ENCODE peak calls at places on chromosomes 5 and 9, in eight cellular contexts. One of them, this sample, is unnamed.

GRCh38 chr9:75239176-75239575 is 150.9 kb downstream of the OSTF1 start:
- DNase-seq in A673: peak
- DNase-seq in A549: peak
- DNase-seq in astrocyte: peak
- DNase-seq in transverse colon: no peak
- DNase-seq in GM12865: no peak
- DNase-seq in choroid plexus epithelial cell: peak
- DNase-seq in psoas muscle: no peak
- DNase-seq in this sample: peak

GRCh38 chr5:112885001-112885400 is 23.9 kb downstream of the SRP19 start:
- DNase-seq in GM12865: no peak
- DNase-seq in A549: no peak
- DNase-seq in psoas muscle: no peak
- DNase-seq in transverse colon: no peak
- DNase-seq in astrocyte: no peak
- DNase-seq in A673: no peak
- DNase-seq in choroid plexus epithelial cell: no peak
- DNase-seq in this sample: no peak

GRCh38 chr9:16026886-16027285 is 474.0 kb downstream of the CCDC171 start:
- DNase-seq in A673: no peak
- DNase-seq in transverse colon: no peak
- DNase-seq in astrocyte: peak
- DNase-seq in psoas muscle: no peak
- DNase-seq in GM12865: no peak
- DNase-seq in choroid plexus epithelial cell: no peak
- DNase-seq in A549: no peak
- DNase-seq in this sample: no peak

GRCh38 chr9:123455187-123455586 is 99.2 kb downstream of the CRB2 start:
- DNase-seq in A549: no peak
- DNase-seq in A673: no peak
- DNase-seq in astrocyte: no peak
- DNase-seq in psoas muscle: no peak
- DNase-seq in GM12865: no peak
- DNase-seq in transverse colon: peak
- DNase-seq in choroid plexus epithelial cell: no peak
- DNase-seq in this sample: no peak

GRCh38 chr9:38367898-38368297 is 24.6 kb upstream of the ALDH1B1 start:
- DNase-seq in GM12865: no peak
- DNase-seq in A673: no peak
- DNase-seq in astrocyte: no peak
- DNase-seq in A549: no peak
- DNase-seq in transverse colon: no peak
- DNase-seq in psoas muscle: no peak
- DNase-seq in choroid plexus epithelial cell: no peak
- DNase-seq in this sample: no peak

GRCh38 chr5:93593476-93594060 is 10.5 kb downstream of the NR2F1 start:
- DNase-seq in transverse colon: no peak
- DNase-seq in astrocyte: no peak
- DNase-seq in choroid plexus epithelial cell: peak
- DNase-seq in psoas muscle: no peak
- DNase-seq in GM12865: no peak
- DNase-seq in A549: no peak
- DNase-seq in A673: no peak
- DNase-seq in this sample: no peak

GRCh38 chr5:488744-489688 is 35.2 kb downstream of the SLC9A3 start:
- DNase-seq in choroid plexus epithelial cell: no peak
- DNase-seq in transverse colon: no peak
- DNase-seq in GM12865: no peak
- DNase-seq in astrocyte: no peak
- DNase-seq in psoas muscle: no peak
- DNase-seq in A549: no peak
- DNase-seq in A673: no peak
- DNase-seq in this sample: no peak

GRCh38 chr5:55232985-55233928 is at the start of gene CCNO:
- DNase-seq in A549: peak
- DNase-seq in psoas muscle: peak
- DNase-seq in choroid plexus epithelial cell: peak
- DNase-seq in GM12865: peak
- DNase-seq in transverse colon: peak
- DNase-seq in astrocyte: peak
- DNase-seq in A673: peak
- DNase-seq in this sample: no peak

GRCh38 chr9:5326893-5327548 is 12.7 kb downstream of the RLN1 start:
- DNase-seq in A549: no peak
- DNase-seq in astrocyte: no peak
- DNase-seq in A673: no peak
- DNase-seq in choroid plexus epithelial cell: peak
- DNase-seq in transverse colon: no peak
- DNase-seq in psoas muscle: no peak
- DNase-seq in GM12865: no peak
- DNase-seq in this sample: no peak

GRCh38 chr9:4026925-4027324 is 272.9 kb downstream of the GLIS3 start:
- DNase-seq in psoas muscle: no peak
- DNase-seq in A549: no peak
- DNase-seq in GM12865: no peak
- DNase-seq in A673: no peak
- DNase-seq in astrocyte: no peak
- DNase-seq in choroid plexus epithelial cell: no peak
- DNase-seq in transverse colon: no peak
- DNase-seq in this sample: no peak

GRCh38 chr9:79611091-79611614 is 39.4 kb downstream of the TLE4 start:
- DNase-seq in A549: no peak
- DNase-seq in transverse colon: no peak
- DNase-seq in psoas muscle: no peak
- DNase-seq in GM12865: peak
- DNase-seq in choroid plexus epithelial cell: peak
- DNase-seq in A673: peak
- DNase-seq in astrocyte: peak
- DNase-seq in this sample: peak

GRCh38 chr9:95725045-95725444 is 150.4 kb upstream of the ERCC6L2 start:
- DNase-seq in astrocyte: no peak
- DNase-seq in A673: no peak
- DNase-seq in GM12865: no peak
- DNase-seq in A549: no peak
- DNase-seq in transverse colon: no peak
- DNase-seq in psoas muscle: no peak
- DNase-seq in choroid plexus epithelial cell: no peak
- DNase-seq in this sample: no peak

GRCh38 chr9:105431413-105432246 is 16.2 kb upstream of the FSD1L start:
- DNase-seq in A673: no peak
- DNase-seq in GM12865: no peak
- DNase-seq in transverse colon: no peak
- DNase-seq in astrocyte: no peak
- DNase-seq in psoas muscle: no peak
- DNase-seq in choroid plexus epithelial cell: no peak
- DNase-seq in A549: no peak
- DNase-seq in this sample: no peak

GRCh38 chr5:13427859-13428557 is 516.5 kb downstream of the DNAH5 start:
- DNase-seq in A549: no peak
- DNase-seq in astrocyte: no peak
- DNase-seq in psoas muscle: no peak
- DNase-seq in transverse colon: no peak
- DNase-seq in A673: no peak
- DNase-seq in GM12865: no peak
- DNase-seq in choroid plexus epithelial cell: no peak
- DNase-seq in this sample: no peak

GRCh38 chr9:16385590-16386578 is 484.6 kb downstream of the BNC2 start:
- DNase-seq in A549: peak
- DNase-seq in choroid plexus epithelial cell: peak
- DNase-seq in psoas muscle: no peak
- DNase-seq in astrocyte: peak
- DNase-seq in A673: no peak
- DNase-seq in GM12865: no peak
- DNase-seq in transverse colon: no peak
- DNase-seq in this sample: no peak

GRCh38 chr5:6705959-6706358 is 7.3 kb upstream of the TENT4A start:
- DNase-seq in GM12865: no peak
- DNase-seq in transverse colon: no peak
- DNase-seq in A549: no peak
- DNase-seq in psoas muscle: no peak
- DNase-seq in choroid plexus epithelial cell: no peak
- DNase-seq in astrocyte: no peak
- DNase-seq in A673: no peak
- DNase-seq in this sample: no peak

GRCh38 chr5:84383816-84384603 is 670 bp downstream of the EDIL3 start:
- DNase-seq in A673: peak
- DNase-seq in A549: peak
- DNase-seq in GM12865: no peak
- DNase-seq in astrocyte: peak
- DNase-seq in transverse colon: peak
- DNase-seq in psoas muscle: no peak
- DNase-seq in choroid plexus epithelial cell: peak
- DNase-seq in this sample: no peak
- H3K4me3 ChIP-seq in A673: peak
- H3K4me3 ChIP-seq in A549: peak
- H3K4me3 ChIP-seq in GM12865: no peak
- H3K4me3 ChIP-seq in astrocyte: peak
- H3K4me3 ChIP-seq in transverse colon: peak
- H3K4me3 ChIP-seq in psoas muscle: peak
- H3K4me3 ChIP-seq in choroid plexus epithelial cell: peak
- H3K4me3 ChIP-seq in this sample: peak

GRCh38 chr5:144404021-144404420 is 233.3 kb downstream of the KCTD16 start:
- DNase-seq in astrocyte: no peak
- DNase-seq in A549: no peak
- DNase-seq in choroid plexus epithelial cell: no peak
- DNase-seq in transverse colon: no peak
- DNase-seq in psoas muscle: no peak
- DNase-seq in GM12865: no peak
- DNase-seq in A673: no peak
- DNase-seq in this sample: no peak
- TF ChIP-seq CTCF in astrocyte: no peak
- TF ChIP-seq CTCF in A549: no peak
- TF ChIP-seq CTCF in choroid plexus epithelial cell: no peak
- TF ChIP-seq CTCF in transverse colon: no peak
- TF ChIP-seq CTCF in psoas muscle: no peak
- TF ChIP-seq CTCF in GM12865: no peak
- TF ChIP-seq CTCF in A673: no peak
- TF ChIP-seq CTCF in this sample: peak

GRCh38 chr5:132747693-132748440 is 641 bp downstream of the CCNI2 start:
- DNase-seq in GM12865: peak
- DNase-seq in A673: no peak
- DNase-seq in transverse colon: peak
- DNase-seq in choroid plexus epithelial cell: no peak
- DNase-seq in psoas muscle: no peak
- DNase-seq in A549: no peak
- DNase-seq in astrocyte: no peak
- DNase-seq in this sample: no peak
- H3K4me3 ChIP-seq in GM12865: peak
- H3K4me3 ChIP-seq in A673: peak
- H3K4me3 ChIP-seq in transverse colon: peak
- H3K4me3 ChIP-seq in choroid plexus epithelial cell: no peak
- H3K4me3 ChIP-seq in psoas muscle: peak
- H3K4me3 ChIP-seq in A549: peak
- H3K4me3 ChIP-seq in astrocyte: peak
- H3K4me3 ChIP-seq in this sample: no peak

DNA sequence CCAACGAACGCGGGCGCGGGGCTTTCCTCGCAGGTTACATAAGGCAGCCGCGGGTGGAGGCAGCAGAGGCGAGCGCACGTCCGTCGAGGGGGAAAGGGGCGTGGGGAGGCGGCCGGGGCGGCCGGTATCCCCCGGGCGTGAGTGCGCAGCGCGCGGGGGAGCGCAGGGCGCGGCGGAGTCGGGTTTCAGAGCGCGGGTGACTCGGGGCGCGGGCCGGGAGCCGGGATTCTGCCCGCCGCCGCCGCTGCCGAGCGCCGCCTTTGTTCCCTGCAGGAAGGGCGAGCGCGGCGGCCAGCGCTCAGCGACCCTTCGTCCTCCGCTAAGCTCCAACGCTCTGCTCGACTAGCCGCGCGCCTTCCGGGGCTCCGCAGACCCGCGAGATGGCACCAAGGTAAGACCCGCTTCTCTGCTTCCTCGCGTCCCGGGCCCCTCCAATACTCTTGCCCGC is at the start of gene COL15A1:
- DNase-seq in psoas muscle: peak
- DNase-seq in astrocyte: no peak
- DNase-seq in A549: peak
- DNase-seq in transverse colon: no peak
- DNase-seq in A673: no peak
- DNase-seq in GM12865: no peak
- DNase-seq in choroid plexus epithelial cell: no peak
- DNase-seq in this sample: no peak
- TF ChIP-seq CTCF in psoas muscle: no peak
- TF ChIP-seq CTCF in astrocyte: no peak
- TF ChIP-seq CTCF in A549: no peak
- TF ChIP-seq CTCF in transverse colon: no peak
- TF ChIP-seq CTCF in A673: no peak
- TF ChIP-seq CTCF in GM12865: no peak
- TF ChIP-seq CTCF in choroid plexus epithelial cell: no peak
- TF ChIP-seq CTCF in this sample: no peak

DNA sequence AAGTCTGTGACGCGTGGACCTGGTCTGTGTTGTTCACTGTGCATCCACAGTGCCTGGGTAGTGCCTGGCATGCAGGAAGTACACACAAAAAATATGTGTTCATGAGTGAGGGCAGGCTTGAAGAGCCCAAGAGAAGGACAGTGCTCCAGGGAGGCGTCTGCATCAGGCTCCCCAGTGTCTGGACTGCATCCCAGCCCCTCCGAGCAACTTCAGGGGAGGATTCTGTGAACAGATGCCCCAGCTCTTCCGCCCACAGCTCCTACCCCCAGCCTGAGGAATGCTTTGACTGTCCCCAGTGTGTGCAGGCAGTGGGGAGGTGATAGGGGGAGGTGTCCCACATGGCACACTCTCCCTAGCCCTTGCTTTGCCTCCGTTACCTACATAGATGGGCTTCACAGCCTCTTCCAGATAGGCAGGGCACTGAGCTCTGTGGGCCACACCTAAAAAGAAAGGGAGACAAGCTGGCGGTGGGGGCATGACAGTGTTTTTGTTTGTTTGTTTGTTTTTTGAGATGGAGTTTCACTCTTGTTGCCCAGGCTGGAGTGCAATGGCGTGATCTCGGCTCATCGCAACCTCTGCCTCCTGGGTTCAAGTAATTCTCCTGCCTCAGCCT is 25.4 kb downstream of the IRF1 start:
- DNase-seq in psoas muscle: no peak
- DNase-seq in GM12865: no peak
- DNase-seq in A673: no peak
- DNase-seq in astrocyte: no peak
- DNase-seq in transverse colon: peak
- DNase-seq in A549: no peak
- DNase-seq in choroid plexus epithelial cell: no peak
- DNase-seq in this sample: no peak
- H3K4me3 ChIP-seq in psoas muscle: no peak
- H3K4me3 ChIP-seq in GM12865: no peak
- H3K4me3 ChIP-seq in A673: no peak
- H3K4me3 ChIP-seq in astrocyte: no peak
- H3K4me3 ChIP-seq in transverse colon: no peak
- H3K4me3 ChIP-seq in A549: no peak
- H3K4me3 ChIP-seq in choroid plexus epithelial cell: no peak
- H3K4me3 ChIP-seq in this sample: no peak

This sample was measured in epithelial cell of proximal tubule.